ENCODE peak calls at places on chromosomes 13 and 19, in seven cellular contexts. Z is GM18507, F is left lung, R is chondrocyte, G is AML-193, W is GM04503, U is astrocyte of the spinal cord. O is an unnamed sample.

GRCh38 chr19:45475537-45476348 is 7.9 kb downstream of the FOSB start:
- DNase-seq in Z (no peak), F (no peak), R (no peak), G (no peak), W (no peak), U (peak; percentile 61), O (no peak)

GRCh38 chr13:25300861-25301346 is 521 bp upstream of the NUP58 start:
- DNase-seq in Z (no peak), F (peak; percentile 38), R (no peak), G (no peak), W (no peak), U (no peak), O (no peak)

GRCh38 chr19:45676851-45677263 is 8.8 kb downstream of the GIPR start:
- DNase-seq in Z (no peak), F (peak; percentile 44), R (no peak), G (no peak), W (no peak), U (no peak), O (no peak)

GRCh38 chr13:114099191-114099590 is 33.2 kb downstream of the RASA3 start:
- DNase-seq in Z (peak; percentile 47), F (peak; percentile 54), R (peak; percentile 91), G (no peak), W (peak; percentile 87), U (peak; percentile 96), O (peak; percentile 18)

GRCh38 chr13:46575843-46576242 is 22.9 kb downstream of the LRCH1 start:
- DNase-seq in Z (no peak), F (no peak), R (no peak), G (no peak), W (peak; percentile 77), U (peak; percentile 71), O (no peak)

GRCh38 chr19:36574762-36575161 is 1.7 kb upstream of the ZNF529 start:
- DNase-seq in Z (no peak), F (no peak), R (no peak), G (no peak), W (no peak), U (no peak), O (no peak)

GRCh38 chr13:113939129-113939904 is 34.6 kb downstream of the C13orf46 start:
- DNase-seq in Z (no peak), F (no peak), R (no peak), G (no peak), W (no peak), U (no peak), O (no peak)

GRCh38 chr19:17860331-17860992 is 752 bp downstream of the RPL18A start:
- DNase-seq in Z (no peak), F (no peak), R (no peak), G (no peak), W (no peak), U (no peak), O (no peak)

GRCh38 chr13:80562423-80562822 is 221.5 kb upstream of the SPRY2 start:
- DNase-seq in Z (no peak), F (no peak), R (no peak), G (no peak), W (no peak), U (no peak), O (no peak)

GRCh38 chr13:110197041-110197440 is 109.9 kb downstream of the COL4A1 start:
- DNase-seq in Z (no peak), F (no peak), R (no peak), G (no peak), W (no peak), U (no peak), O (no peak)

GRCh38 chr13:46684287-46685001 is 112.5 kb downstream of the ESD start:
- DNase-seq in Z (no peak), F (no peak), R (no peak), G (peak; percentile 47), W (no peak), U (no peak), O (no peak)

GRCh38 chr19:290539-291521 is at the start of gene PLPP2:
- DNase-seq in Z (no peak), F (no peak), R (peak; percentile 59), G (no peak), W (no peak), U (peak; percentile 33), O (no peak)

GRCh38 chr19:3725640-3726310 is 17.6 kb downstream of the TJP3 start:
- DNase-seq in Z (no peak), F (peak; percentile 69), R (no peak), G (no peak), W (no peak), U (no peak), O (no peak)

GRCh38 chr19:38062959-38063786 is 156.2 kb downstream of the SIPA1L3 start:
- DNase-seq in Z (no peak), F (no peak), R (no peak), G (no peak), W (no peak), U (no peak), O (no peak)

GRCh38 chr19:2462635-2463421 is 6.1 kb upstream of the LMNB2 start:
- DNase-seq in Z (no peak), F (peak; percentile 78), R (peak; percentile 93), G (no peak), W (peak; percentile 94), U (peak; percentile 97), O (no peak)

GRCh38 chr19:33797821-33798633 is 1.4 kb downstream of the KCTD15 start:
- DNase-seq in Z (no peak), F (no peak), R (no peak), G (no peak), W (no peak), U (peak; percentile 57), O (no peak)

GRCh38 chr19:33301011-33301899 is 1.1 kb downstream of the CEBPA start:
- DNase-seq in Z (no peak), F (no peak), R (peak; percentile 85), G (no peak), W (no peak), U (no peak), O (peak; percentile 31)

GRCh38 chr13:112464720-112465119 is 88.6 kb downstream of the SPACA7 start:
- DNase-seq in Z (no peak), F (no peak), R (no peak), G (no peak), W (no peak), U (no peak), O (no peak)

GRCh38 chr13:104460553-104460952 is 1394.3 kb upstream of the SLC10A2 start:
- DNase-seq in Z (no peak), F (no peak), R (no peak), G (no peak), W (no peak), U (peak; percentile 34), O (no peak)

GRCh38 chr19:8456064-8456463 is 11.3 kb downstream of the HNRNPM start:
- DNase-seq in Z (no peak), F (no peak), R (peak; percentile 66), G (no peak), W (no peak), U (no peak), O (no peak)

GRCh38 chr19:14116918-14117578 is 514 bp downstream of the PRKACA start:
- DNase-seq in Z (no peak), F (peak; percentile 56), R (peak; percentile 89), G (no peak), W (no peak), U (no peak), O (no peak)

GRCh38 chr13:53250272-53250875 is 221.8 kb downstream of the OLFM4 start:
- DNase-seq in Z (peak; percentile 2), F (no peak), R (no peak), G (peak; percentile 88), W (peak; percentile 19), U (peak; percentile 72), O (peak; percentile 80)

GRCh38 chr19:6073858-6074708 is 36.2 kb downstream of the RFX2 start:
- DNase-seq in Z (no peak), F (no peak), R (peak; percentile 71), G (no peak), W (no peak), U (no peak), O (no peak)

GRCh38 chr13:76600086-76600485 is 286.1 kb downstream of the KCTD12 start:
- DNase-seq in Z (no peak), F (no peak), R (no peak), G (no peak), W (no peak), U (peak; percentile 13), O (no peak)

GRCh38 chr19:19599190-19599535 is 19.3 kb downstream of the PBX4 start:
- DNase-seq in Z (no peak), F (no peak), R (no peak), G (no peak), W (no peak), U (no peak), O (no peak)

GRCh38 chr19:11136400-11137101 is 19.0 kb downstream of the SPC24 start:
- DNase-seq in Z (no peak), F (no peak), R (no peak), G (no peak), W (no peak), U (no peak), O (no peak)

GRCh38 chr13:21234537-21234936 is 58.1 kb downstream of the MRPL57 start:
- DNase-seq in Z (no peak), F (no peak), R (no peak), G (no peak), W (no peak), U (no peak), O (no peak)

GRCh38 chr19:42443944-42444398 is 1.2 kb upstream of the CXCL17 start:
- DNase-seq in Z (no peak), F (no peak), R (no peak), G (no peak), W (no peak), U (no peak), O (no peak)

GRCh38 chr13:21232196-21232595 is 55.7 kb downstream of the MRPL57 start:
- DNase-seq in Z (no peak), F (no peak), R (no peak), G (peak; percentile 17), W (peak; percentile 70), U (no peak), O (no peak)

GRCh38 chr13:72139192-72139591 is 272.2 kb upstream of the DACH1 start:
- DNase-seq in Z (no peak), F (no peak), R (no peak), G (no peak), W (no peak), U (no peak), O (no peak)

GRCh38 chr19:7868326-7868670 is 5.9 kb downstream of the PRR36 start:
- DNase-seq in Z (no peak), F (no peak), R (no peak), G (no peak), W (no peak), U (no peak), O (no peak)

GRCh38 chr19:24166055-24166454 is 79.1 kb downstream of the ZNF254 start:
- DNase-seq in Z (no peak), F (no peak), R (no peak), G (no peak), W (peak; percentile 5), U (no peak), O (no peak)

GRCh38 chr19:4064551-4065260 is 2.0 kb downstream of the ZBTB7A start:
- DNase-seq in Z (no peak), F (no peak), R (no peak), G (no peak), W (no peak), U (peak; percentile 35), O (no peak)

GRCh38 chr13:92574499-92574898 is 652.1 kb upstream of the GPC6 start:
- DNase-seq in Z (no peak), F (no peak), R (no peak), G (no peak), W (no peak), U (no peak), O (no peak)

GRCh38 chr19:49533551-49534488 is 6.0 kb downstream of the RCN3 start:
- DNase-seq in Z (peak; percentile 39), F (peak; percentile 74), R (peak; percentile 93), G (peak; percentile 45), W (no peak), U (peak; percentile 51), O (peak; percentile 75)

GRCh38 chr13:26377038-26377437 is 123.1 kb downstream of the CDK8 start:
- DNase-seq in Z (no peak), F (no peak), R (no peak), G (peak; percentile 42), W (no peak), U (no peak), O (peak; percentile 20)